ENCODE peak calls at places on chromosome 14, in ten cellular contexts. L, K, J, W, V, N, T, Y, U and X are unnamed samples.
A peak's percentile ranks its signal among the peaks of the same experiment; 100 is the strongest.

GRCh38 chr14:35331605-35332516 is 39.7 kb downstream of the PSMA6 start:
- DNase-seq in L (no peak), N (peak; percentile 30), J (peak; percentile 90), V (peak; percentile 53), K (no peak), W (no peak), U (no peak), Y (no peak), T (no peak), X (no peak)

GRCh38 chr14:68685419-68686211 is 107.3 kb downstream of the ZFP36L1 start:
- DNase-seq in V (peak; percentile 87), L (peak; percentile 74), J (peak; percentile 31), T (peak; percentile 69), U (no peak), N (peak; percentile 66), Y (peak; percentile 45), W (no peak), K (no peak), X (no peak)

GRCh38 chr14:23055621-23056256 is 1.6 kb downstream of the CDH24 start:
- DNase-seq in V (no peak), T (no peak), K (no peak), U (no peak), W (no peak), J (no peak), N (no peak), L (no peak), Y (no peak), X (no peak)

GRCh38 chr14:21924479-21924878 is 250.9 kb upstream of the OR4E1 start:
- DNase-seq in W (no peak), K (no peak), N (no peak), Y (no peak), V (peak; percentile 71), L (peak; percentile 54), U (no peak), J (no peak), T (peak; percentile 17), X (no peak)

GRCh38 chr14:32211068-32211404 is 8.0 kb upstream of the RNU6-8 start:
- DNase-seq in L (no peak), W (no peak), V (no peak), U (no peak), N (no peak), Y (no peak), K (no peak), J (no peak), T (no peak), X (no peak)

GRCh38 chr14:90518941-90519256 is 122.1 kb downstream of the CALM1 start:
- DNase-seq in L (peak; percentile 37), V (peak; percentile 74), K (no peak), U (no peak), J (peak; percentile 69), N (no peak), Y (no peak), T (peak; percentile 44), W (peak; percentile 54), X (no peak)

GRCh38 chr14:105570482-105570881 is 44.1 kb downstream of the TMEM121 start:
- DNase-seq in V (no peak), K (no peak), W (no peak), J (no peak), Y (no peak), U (no peak), N (no peak), T (no peak), L (no peak), X (no peak)

GRCh38 chr14:85535916-85536834 is 6.2 kb downstream of the FLRT2 start:
- DNase-seq in V (no peak), U (no peak), K (no peak), L (no peak), W (peak; percentile 22), Y (peak; percentile 44), J (peak; percentile 26), T (no peak), N (peak; percentile 62), X (no peak)

GRCh38 chr14:79656086-79656485 is 555.2 kb downstream of the DIO2 start:
- DNase-seq in W (no peak), J (no peak), Y (no peak), T (no peak), N (no peak), K (no peak), V (no peak), L (no peak), U (no peak), X (no peak)

GRCh38 chr14:102280376-102280962 is 24.5 kb downstream of the MOK start:
- DNase-seq in J (no peak), K (peak; percentile 93), U (peak; percentile 93), N (peak; percentile 92), T (no peak), W (no peak), V (no peak), L (no peak), Y (no peak), X (peak; percentile 48)

GRCh38 chr14:100339757-100340453 is 16.8 kb downstream of the SLC25A47 start:
- DNase-seq in T (no peak), U (no peak), V (peak; percentile 53), Y (no peak), K (no peak), W (no peak), L (no peak), N (no peak), J (no peak), X (no peak)

GRCh38 chr14:93939304-93940229 is 12.4 kb downstream of the FAM181A start:
- DNase-seq in J (peak; percentile 70), L (peak; percentile 83), T (peak; percentile 93), N (peak; percentile 50), U (no peak), W (peak; percentile 8), V (peak; percentile 100), Y (peak; percentile 76), K (peak; percentile 29), X (no peak)

GRCh38 chr14:36096090-36096489 is 80.4 kb downstream of the PTCSC3 start:
- DNase-seq in W (no peak), Y (no peak), N (no peak), T (no peak), K (no peak), J (no peak), L (no peak), V (no peak), U (no peak), X (no peak)

GRCh38 chr14:103819503-103820307 is 27.7 kb downstream of the PPP1R13B start:
- DNase-seq in V (no peak), Y (peak; percentile 74), W (no peak), J (no peak), U (no peak), L (no peak), T (no peak), K (no peak), N (peak; percentile 30), X (no peak)

GRCh38 chr14:75982724-75983358 is 1.0 kb upstream of the TGFB3 start:
- DNase-seq in K (peak; percentile 38), U (no peak), Y (peak; percentile 72), V (no peak), N (peak; percentile 58), T (no peak), L (no peak), J (no peak), W (peak; percentile 49), X (no peak)

GRCh38 chr14:31935406-31935805 is 141.7 kb upstream of the ARHGAP5 start:
- DNase-seq in J (no peak), K (no peak), T (no peak), V (no peak), L (no peak), Y (no peak), U (no peak), W (peak; percentile 35), N (no peak), X (no peak)

GRCh38 chr14:33781267-33781666 is 169.6 kb downstream of the EGLN3 start:
- DNase-seq in U (no peak), T (no peak), J (no peak), Y (no peak), N (no peak), W (no peak), V (no peak), K (no peak), L (no peak), X (peak; percentile 17)

GRCh38 chr14:101481557-101481956 is 79.7 kb upstream of the DIO3 start:
- DNase-seq in L (no peak), N (no peak), U (no peak), J (no peak), V (no peak), Y (peak; percentile 29), K (no peak), W (no peak), T (no peak), X (no peak)

GRCh38 chr14:103871596-103872480 is 24.5 kb upstream of the PPP1R13B start:
- DNase-seq in W (peak; percentile 83), T (peak; percentile 78), Y (no peak), U (no peak), L (peak; percentile 60), N (no peak), V (peak; percentile 94), K (no peak), J (no peak), X (no peak)

GRCh38 chr14:80278293-80279037 is 67.2 kb upstream of the DIO2 start:
- DNase-seq in V (no peak), T (no peak), U (no peak), L (no peak), J (no peak), W (no peak), N (no peak), K (no peak), Y (no peak), X (no peak)

GRCh38 chr14:34059925-34060746 is 109.3 kb upstream of the EGLN3 start:
- DNase-seq in Y (peak; percentile 70), W (peak; percentile 35), L (no peak), V (peak; percentile 83), N (peak; percentile 87), K (no peak), U (no peak), J (peak; percentile 83), T (peak; percentile 51), X (no peak)

GRCh38 chr14:50957296-50957695 is 13.0 kb upstream of the PYGL start:
- DNase-seq in K (no peak), W (no peak), U (no peak), T (no peak), N (peak; percentile 28), L (no peak), V (no peak), J (no peak), Y (peak; percentile 60), X (no peak)

GRCh38 chr14:104116544-104117340 is 21.6 kb upstream of the KIF26A start:
- DNase-seq in T (no peak), L (no peak), N (no peak), K (no peak), U (no peak), V (no peak), W (no peak), J (peak; percentile 79), Y (peak; percentile 1), X (no peak)

GRCh38 chr14:54889919-54890318 is 12.7 kb downstream of the GCH1 start:
- DNase-seq in J (no peak), L (no peak), N (no peak), U (no peak), T (no peak), Y (no peak), W (no peak), K (no peak), V (no peak), X (no peak)

GRCh38 chr14:75946785-75947184 is 35.0 kb downstream of the TGFB3 start:
- DNase-seq in J (no peak), T (no peak), N (no peak), V (no peak), Y (no peak), L (no peak), U (no peak), K (no peak), W (peak; percentile 3), X (no peak)

GRCh38 chr14:64541971-64542838 is 1.7 kb downstream of the HSPA2 start:
- DNase-seq in L (no peak), Y (peak; percentile 24), J (no peak), N (no peak), V (peak; percentile 64), U (no peak), T (no peak), W (no peak), K (no peak), X (no peak)